ENCODE peak calls at places on chromosomes 3 and 15, in seven cellular contexts. Z is GM03348, U is OCI-LY7, N is left lung, A is AG08395, F is suprapubic skin, J is SIG-M5. Y is an unnamed sample.

GRCh38 chr3:157127268-157127667 is 32.7 kb downstream of the CCNL1 start:
- DNase-seq in Z (no peak), U (no peak), N (no peak), A (no peak), F (no peak), J (no peak), Y (no peak)

GRCh38 chr3:58383904-58384303 is 49.7 kb downstream of the PDHB start:
- DNase-seq in Z (peak; percentile 84), U (no peak), N (peak; percentile 34), A (peak; percentile 90), F (no peak), J (no peak), Y (no peak)

GRCh38 chr3:52277071-52277964 is 1.1 kb downstream of the WDR82 start:
- DNase-seq in Z (peak; percentile 74), U (peak; percentile 75), N (peak; percentile 86), A (peak; percentile 49), F (no peak), J (no peak), Y (peak; percentile 74)

GRCh38 chr3:122890077-122890484 is 95.2 kb downstream of the SLC49A4 start:
- DNase-seq in Z (peak; percentile 81), U (peak; percentile 13), N (peak; percentile 53), A (peak; percentile 77), F (no peak), J (no peak), Y (peak; percentile 24)

GRCh38 chr3:127748754-127749327 is 73.5 kb downstream of the MGLL start:
- DNase-seq in Z (peak; percentile 59), U (no peak), N (peak; percentile 70), A (peak; percentile 57), F (peak; percentile 63), J (no peak), Y (no peak)

GRCh38 chr3:43793648-43794372 is 103.1 kb downstream of the ABHD5 start:
- DNase-seq in Z (no peak), U (no peak), N (no peak), A (no peak), F (no peak), J (no peak), Y (no peak)

GRCh38 chr3:160133757-160134156 is 91.5 kb upstream of the C3orf80 start:
- DNase-seq in Z (no peak), U (no peak), N (no peak), A (no peak), F (no peak), J (no peak), Y (no peak)

GRCh38 chr3:158108596-158108995 is 1.3 kb upstream of the RSRC1 start:
- DNase-seq in Z (no peak), U (no peak), N (no peak), A (no peak), F (no peak), J (no peak), Y (peak; percentile 27)

GRCh38 chr15:39438260-39438659 is 142.6 kb upstream of the THBS1 start:
- DNase-seq in Z (no peak), U (no peak), N (peak; percentile 76), A (no peak), F (no peak), J (no peak), Y (no peak)

GRCh38 chr3:50089603-50089945 is 855 bp downstream of the RBM5 start:
- DNase-seq in Z (no peak), U (no peak), N (no peak), A (peak; percentile 39), F (no peak), J (no peak), Y (no peak)

Y was measured in NAMALWA.